ENCODE peak calls at places on chromosomes 1 and 21, in nine cellular contexts. H, S, G, N, K, E, I, X and P are unnamed samples.
A peak's percentile ranks its signal among the peaks of the same experiment; 100 is the strongest.

GRCh38 chr1:31007462-31007991 is 58.0 kb downstream of the PUM1 start:
- DNase-seq in H (no peak), S (no peak), G (no peak), N (peak; percentile 84), K (no peak), E (no peak), I (no peak), X (peak; percentile 70), P (no peak)

GRCh38 chr1:36582066-36582755 is 99.5 kb upstream of the CSF3R start:
- DNase-seq in H (no peak), S (no peak), G (no peak), N (no peak), K (no peak), E (no peak), I (no peak), X (no peak), P (no peak)

GRCh38 chr1:55718758-55719671 is 503.9 kb upstream of the USP24 start:
- DNase-seq in H (peak; percentile 63), S (no peak), G (no peak), N (peak; percentile 100), K (peak; percentile 68), E (no peak), I (peak; percentile 23), X (peak; percentile 96), P (no peak)

GRCh38 chr1:89085781-89086180 is 20.8 kb upstream of the GBP1 start:
- DNase-seq in H (no peak), S (no peak), G (peak; percentile 24), N (no peak), K (no peak), E (no peak), I (peak; percentile 62), X (peak; percentile 72), P (no peak)

GRCh38 chr1:39144943-39145650 is 59.4 kb upstream of the MACF1 start:
- DNase-seq in H (no peak), S (no peak), G (no peak), N (peak; percentile 32), K (no peak), E (no peak), I (no peak), X (no peak), P (no peak)

GRCh38 chr1:228014235-228014930 is 7.6 kb downstream of the WNT3A start:
- DNase-seq in H (peak; percentile 9), S (peak; percentile 57), G (peak; percentile 7), N (no peak), K (no peak), E (no peak), I (no peak), X (peak; percentile 20), P (no peak)

GRCh38 chr1:224726783-224727182 is 110.7 kb downstream of the CNIH3 start:
- DNase-seq in H (peak; percentile 16), S (no peak), G (no peak), N (peak; percentile 94), K (peak; percentile 41), E (no peak), I (no peak), X (peak; percentile 91), P (no peak)

GRCh38 chr1:150159550-150159949 is 9.8 kb downstream of the PLEKHO1 start:
- DNase-seq in H (peak; percentile 40), S (peak; percentile 80), G (no peak), N (no peak), K (no peak), E (no peak), I (no peak), X (no peak), P (no peak)

GRCh38 chr1:33181038-33181861 is 593 bp downstream of the TRIM62 start:
- DNase-seq in H (peak; percentile 60), S (peak; percentile 84), G (peak; percentile 54), N (no peak), K (peak; percentile 51), E (no peak), I (peak; percentile 71), X (peak; percentile 51), P (peak; percentile 72)

GRCh38 chr1:6010554-6010953 is 18.3 kb upstream of the NPHP4 start:
- DNase-seq in H (no peak), S (peak; percentile 38), G (no peak), N (no peak), K (no peak), E (no peak), I (no peak), X (no peak), P (no peak)

GRCh38 chr21:15430023-15430422 is 299.8 kb upstream of the USP25 start:
- DNase-seq in H (no peak), S (no peak), G (no peak), N (no peak), K (no peak), E (no peak), I (no peak), X (no peak), P (no peak)

GRCh38 chr1:40697436-40697835 is 5.9 kb downstream of the NFYC start:
- DNase-seq in H (no peak), S (no peak), G (no peak), N (no peak), K (no peak), E (no peak), I (no peak), X (no peak), P (no peak)

GRCh38 chr1:147719029-147719703 is 41.2 kb downstream of the GJA5 start:
- DNase-seq in H (no peak), S (no peak), G (no peak), N (no peak), K (no peak), E (no peak), I (no peak), X (no peak), P (no peak)

GRCh38 chr21:30482130-30482529 is 2.0 kb upstream of the KRTAP19-1 start:
- DNase-seq in H (no peak), S (no peak), G (no peak), N (no peak), K (no peak), E (no peak), I (peak; percentile 9), X (no peak), P (no peak)

GRCh38 chr1:32321712-32322291 is 14.2 kb downstream of the MARCKSL1 start:
- DNase-seq in H (no peak), S (no peak), G (peak; percentile 78), N (no peak), K (no peak), E (no peak), I (no peak), X (no peak), P (no peak)

GRCh38 chr1:54280652-54281051 is 80.7 kb downstream of the MRPL37 start:
- DNase-seq in H (no peak), S (no peak), G (no peak), N (no peak), K (no peak), E (no peak), I (no peak), X (peak; percentile 37), P (no peak)

GRCh38 chr1:107460009-107460408 is 319.2 kb downstream of the NTNG1 start:
- DNase-seq in H (no peak), S (no peak), G (no peak), N (no peak), K (no peak), E (peak; percentile 9), I (no peak), X (no peak), P (no peak)

GRCh38 chr1:2045468-2046224 is 4.6 kb upstream of the PRKCZ start:
- DNase-seq in H (no peak), S (no peak), G (no peak), N (no peak), K (no peak), E (no peak), I (no peak), X (no peak), P (no peak)

DNA sequence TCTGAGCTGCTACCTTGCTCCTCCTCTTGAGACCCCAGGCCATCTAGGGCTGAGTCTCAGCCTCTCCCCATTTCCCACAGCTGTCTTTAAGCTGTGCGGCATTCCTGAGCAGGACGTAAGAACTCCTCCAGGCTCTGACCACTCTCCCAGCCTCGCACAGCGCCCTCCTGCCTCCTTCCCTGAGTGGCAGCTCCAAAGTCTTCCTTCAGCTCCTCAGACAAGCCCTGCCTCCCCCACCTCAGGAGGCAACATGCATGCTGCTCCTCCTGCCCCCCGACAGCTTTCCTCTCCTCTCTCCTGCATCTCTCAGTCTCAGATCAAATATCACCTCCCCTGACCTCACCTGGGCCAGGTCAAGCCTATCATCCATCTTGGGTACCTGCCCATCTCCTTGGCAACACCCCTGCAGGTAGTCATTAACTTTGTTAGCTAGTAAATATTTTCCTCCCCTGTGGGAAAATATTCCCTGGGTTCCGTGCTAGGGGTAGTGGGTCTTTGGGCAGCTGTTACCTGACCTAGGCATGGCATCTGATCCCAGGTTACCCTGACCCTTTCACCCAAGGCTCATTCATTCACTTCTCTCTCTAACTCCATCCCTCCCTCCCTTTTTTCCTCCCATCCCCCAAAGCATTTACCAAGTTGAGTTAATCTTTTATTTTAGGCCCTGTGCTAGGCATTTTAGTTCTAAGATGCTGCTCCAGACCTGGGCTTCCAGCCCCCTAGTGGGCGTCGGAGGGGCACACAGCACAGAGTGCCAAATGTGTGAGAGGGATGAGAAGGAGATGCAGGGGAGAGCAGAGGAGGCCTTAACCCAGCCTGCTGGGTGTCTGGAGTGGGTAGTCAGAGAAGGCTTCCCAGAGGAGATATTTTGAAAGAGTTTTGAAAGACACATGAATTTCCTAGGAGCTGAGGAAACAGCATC is 419.9 kb downstream of the PTPRU start:
- DNase-seq in H (no peak), S (no peak), G (no peak), N (no peak), K (no peak), E (peak; percentile 23), I (peak; percentile 20), X (no peak), P (peak; percentile 40)
- TF ChIP-seq CTCF in H (no peak), S (no peak), G (no peak), N (peak; percentile 52), K (peak; percentile 4), E (peak; percentile 67), I (peak; percentile 40), X (peak; percentile 76), P (peak; percentile 56)

GRCh38 chr1:4762146-4762545 is 107.7 kb downstream of the AJAP1 start:
- DNase-seq in H (no peak), S (no peak), G (no peak), N (no peak), K (no peak), E (no peak), I (no peak), X (no peak), P (no peak)
- TF ChIP-seq CTCF in H (no peak), S (no peak), G (no peak), N (no peak), K (no peak), E (no peak), I (no peak), X (no peak), P (no peak)

GRCh38 chr1:95916616-95917015 is 682.6 kb downstream of the RWDD3 start:
- DNase-seq in H (no peak), S (no peak), G (no peak), N (no peak), K (no peak), E (no peak), I (no peak), X (no peak), P (no peak)
- TF ChIP-seq CTCF in H (no peak), S (no peak), G (no peak), N (no peak), K (no peak), E (no peak), I (peak; percentile 44), X (peak; percentile 52), P (peak; percentile 51)

DNA sequence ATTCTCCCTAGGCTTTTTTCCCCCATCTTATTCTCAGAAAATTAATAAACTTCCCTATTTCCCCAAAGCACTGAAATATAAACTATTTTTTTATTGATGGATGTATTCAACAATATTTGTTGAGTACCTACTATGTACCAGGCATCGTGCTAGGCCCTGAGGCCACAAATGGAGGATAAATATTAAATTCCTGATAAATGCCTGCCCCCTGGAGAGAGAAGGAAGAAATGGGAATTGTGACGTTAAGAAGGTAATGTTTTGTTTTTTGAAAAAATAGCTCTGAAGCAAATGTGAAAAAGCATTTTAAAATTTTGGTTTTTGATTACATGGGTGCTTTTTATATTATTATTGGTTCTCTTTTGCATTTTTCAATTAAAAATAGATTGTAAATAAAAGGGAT is 60.5 kb upstream of the DPT start:
- DNase-seq in H (no peak), S (no peak), G (no peak), N (no peak), K (no peak), E (no peak), I (no peak), X (no peak), P (no peak)
- TF ChIP-seq CTCF in H (no peak), S (no peak), G (no peak), N (no peak), K (no peak), E (no peak), I (no peak), X (no peak), P (no peak)